ENCODE peak calls at places on chromosomes 16 and 17, in four cellular contexts. L is HTR-8/SVneo, U is lower leg skin, B is EL. X is an unnamed sample.

GRCh38 chr17:78417531-78417909 is 39.1 kb downstream of the PGS1 start:
- DNase-seq in L (no peak), U (no peak), B (no peak), X (no peak)

GRCh38 chr17:43832976-43833829 is at the start of gene MPP3:
- DNase-seq in B (peak), U (no peak), L (peak), X (peak)

GRCh38 chr17:65064452-65065019 is 8.0 kb upstream of the GNA13 start:
- DNase-seq in U (peak), B (peak), L (no peak), X (peak)

GRCh38 chr16:23865853-23866252 is 30.1 kb downstream of the PRKCB start:
- DNase-seq in L (no peak), B (no peak), U (no peak), X (no peak)

GRCh38 chr17:80008383-80008840 is 27.3 kb downstream of the TBC1D16 start:
- DNase-seq in U (peak), L (peak), B (peak), X (peak)

GRCh38 chr17:56594528-56595418 is 1.3 kb downstream of the NOG start:
- DNase-seq in B (peak), L (peak), U (no peak), X (peak)

GRCh38 chr16:58501242-58502131 is 1.5 kb downstream of the NDRG4 start:
- DNase-seq in L (no peak), U (no peak), B (no peak), X (no peak)

GRCh38 chr16:89344846-89345577 is 127.5 kb downstream of the ZNF778 start:
- DNase-seq in B (no peak), L (no peak), U (no peak), X (no peak)

GRCh38 chr17:350706-351435 is 1.7 kb downstream of the RPH3AL start:
- DNase-seq in U (peak), L (peak), B (peak), X (no peak)

GRCh38 chr16:841455-842060 is 41.0 kb upstream of the GNG13 start:
- DNase-seq in U (no peak), B (no peak), L (no peak), X (no peak)

GRCh38 chr17:80892019-80892855 is 99.4 kb upstream of the CHMP6 start:
- DNase-seq in B (peak), U (peak), L (peak), X (peak)

GRCh38 chr16:84820305-84820684 is 510 bp downstream of the CRISPLD2 start:
- DNase-seq in B (peak), U (no peak), L (no peak), X (no peak)

GRCh38 chr16:56268799-56269198 is 77.5 kb downstream of the GNAO1 start:
- DNase-seq in B (no peak), L (no peak), U (no peak), X (no peak)

GRCh38 chr16:89701425-89702406 is at the start of gene SPATA2L:
- DNase-seq in L (peak), U (peak), B (peak), X (peak)

GRCh38 chr17:13480877-13481276 is 120.9 kb downstream of the HS3ST3A1 start:
- DNase-seq in L (no peak), U (no peak), B (no peak), X (peak)

GRCh38 chr17:39237586-39237985 is 11.8 kb upstream of the STAC2 start:
- DNase-seq in U (no peak), L (no peak), B (no peak), X (no peak)

GRCh38 chr16:19822534-19822933 is 62.1 kb downstream of the GPRC5B start:
- DNase-seq in B (peak), U (no peak), L (no peak), X (peak)

GRCh38 chr17:62966426-62967110 is 533 bp downstream of the TANC2 start:
- DNase-seq in U (peak), B (peak), L (peak), X (peak)

GRCh38 chr16:30394603-30395154 is 541 bp upstream of the ZNF48 start:
- DNase-seq in U (no peak), B (peak), L (no peak), X (peak)

GRCh38 chr16:67833035-67833417 is 9.1 kb upstream of the THAP11 start:
- DNase-seq in B (peak), L (no peak), U (no peak), X (peak)

X was measured in iris pigment epithelial cell.